ENCODE peak calls at places on chromosome 3, in six cellular contexts. J is foreskin fibroblast, C is osteocyte, X is nephron progenitor cell, Y is AG04450, L is SK-N-SH. S is an unnamed sample.

GRCh38 chr3:174035317-174035886 is 637.9 kb downstream of the NLGN1 start:
- DNase-seq in J (no peak), C (no peak), X (no peak), Y (no peak), L (no peak), S (no peak)

GRCh38 chr3:46400000-46400734 is 6.7 kb downstream of the CCR5AS start:
- DNase-seq in J (no peak), C (no peak), X (no peak), Y (no peak), L (no peak), S (no peak)

GRCh38 chr3:74537857-74538256 is 76.6 kb downstream of the CNTN3 start:
- DNase-seq in J (no peak), C (no peak), X (no peak), Y (no peak), L (no peak), S (no peak)

GRCh38 chr3:102129774-102130608 is 280.7 kb downstream of the NFKBIZ start:
- DNase-seq in J (peak), C (no peak), X (no peak), Y (peak), L (no peak), S (no peak)

GRCh38 chr3:25237602-25238001 is 190.5 kb upstream of the RARB start:
- DNase-seq in J (no peak), C (no peak), X (no peak), Y (no peak), L (no peak), S (no peak)

GRCh38 chr3:183883291-183884096 is 1.2 kb downstream of the PARL start:
- DNase-seq in J (no peak), C (peak), X (no peak), Y (no peak), L (no peak), S (no peak)

GRCh38 chr3:50583897-50584296 is 14.6 kb downstream of the HEMK1 start:
- DNase-seq in J (no peak), C (no peak), X (no peak), Y (no peak), L (no peak), S (no peak)

GRCh38 chr3:9947025-9947995 is 4.9 kb downstream of the PRRT3 start:
- DNase-seq in J (peak), C (peak), X (peak), Y (no peak), L (peak), S (peak)

GRCh38 chr3:186519021-186519658 is 25.0 kb downstream of the CRYGS start:
- DNase-seq in J (no peak), C (no peak), X (no peak), Y (no peak), L (no peak), S (no peak)

GRCh38 chr3:134344560-134344959 is 29.7 kb downstream of the AMOTL2 start:
- DNase-seq in J (no peak), C (no peak), X (no peak), Y (no peak), L (no peak), S (no peak)

DNA sequence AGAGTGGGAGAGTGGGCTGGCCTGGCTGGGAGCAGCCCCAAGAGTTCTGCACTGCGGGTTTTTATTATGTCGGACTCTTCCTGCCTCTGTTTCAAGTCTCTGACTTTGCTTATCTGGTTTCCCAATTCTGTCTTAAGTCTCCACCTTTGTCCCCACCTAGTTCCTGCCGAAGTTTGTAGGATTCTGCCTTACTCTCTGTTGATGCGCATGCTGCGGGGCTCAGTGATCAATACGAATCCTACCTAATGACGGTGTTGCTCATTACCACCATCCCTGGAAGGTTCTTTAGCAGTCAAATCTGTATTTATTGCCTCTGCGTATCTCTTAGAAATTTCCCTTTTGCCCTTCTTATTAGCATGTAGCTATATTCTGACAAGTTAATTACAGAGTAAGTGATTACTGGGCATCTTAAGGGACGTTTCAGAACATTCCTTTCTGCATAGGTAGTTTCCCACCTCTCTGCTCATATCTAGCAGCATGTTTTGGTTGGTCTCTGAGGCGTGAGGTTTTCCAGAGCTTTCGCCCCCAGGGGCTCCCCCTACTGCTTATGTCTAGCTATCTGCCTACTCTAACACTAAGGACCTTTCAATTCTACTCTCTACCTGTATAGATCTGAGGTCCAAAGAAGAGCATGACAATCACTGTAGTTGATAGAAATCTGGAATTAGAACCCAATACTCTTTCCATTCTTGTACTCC is 236.0 kb upstream of the EIF1B start:
- DNase-seq in J (no peak), C (no peak), X (peak), Y (no peak), L (no peak), S (no peak)
- TF ChIP-seq CTCF in J (no peak), C (no peak), X (peak), Y (no peak), L (peak), S (no peak)

GRCh38 chr3:8702560-8702959 is 31.0 kb upstream of the CAV3 start:
- DNase-seq in J (no peak), C (no peak), X (peak), Y (no peak), L (no peak), S (no peak)
- TF ChIP-seq CTCF in J (peak), C (peak), X (peak), Y (peak), L (peak), S (no peak)

DNA sequence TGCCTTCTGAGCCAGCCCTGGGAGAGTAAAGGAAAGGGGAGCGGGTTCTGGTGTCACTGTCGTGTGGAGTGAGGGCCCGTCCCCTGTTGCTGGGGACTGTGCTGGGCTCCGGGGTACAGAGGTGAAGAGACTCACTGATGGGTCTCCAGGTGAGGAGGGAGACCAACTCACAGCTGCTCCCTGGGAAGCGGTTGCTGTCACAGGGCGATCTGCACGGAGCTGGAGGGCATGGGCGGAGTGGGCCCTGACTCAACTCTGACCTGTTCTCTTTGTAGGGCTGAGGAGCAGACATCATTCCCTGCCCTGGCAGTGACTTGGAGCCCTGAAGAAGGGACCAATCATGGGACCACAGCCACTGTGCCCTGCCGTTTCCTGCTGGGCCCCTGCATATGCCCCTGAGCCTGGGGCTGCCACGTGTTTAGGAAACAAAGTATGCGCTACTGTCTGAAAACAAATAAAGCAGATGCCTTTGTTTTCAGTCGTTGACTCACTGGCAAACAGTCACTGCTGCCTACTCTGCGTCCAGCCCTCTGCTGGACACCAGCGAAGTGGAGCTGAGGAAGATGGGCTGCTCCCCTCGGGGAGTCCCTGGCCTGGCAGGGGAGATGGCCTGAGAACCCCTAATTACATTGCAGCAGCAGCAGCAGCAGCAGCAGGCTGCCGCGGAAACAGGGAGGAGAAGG is 22.9 kb upstream of the PLXNA1 start:
- DNase-seq in J (peak), C (no peak), X (no peak), Y (no peak), L (peak), S (peak)
- TF ChIP-seq CTCF in J (peak), C (peak), X (no peak), Y (peak), L (peak), S (peak)

GRCh38 chr3:185199671-185200070 is 46.8 kb upstream of the C3orf70 start:
- DNase-seq in J (no peak), C (no peak), X (no peak), Y (no peak), L (no peak), S (no peak)
- TF ChIP-seq CTCF in J (no peak), C (no peak), X (no peak), Y (no peak), L (peak), S (no peak)

DNA sequence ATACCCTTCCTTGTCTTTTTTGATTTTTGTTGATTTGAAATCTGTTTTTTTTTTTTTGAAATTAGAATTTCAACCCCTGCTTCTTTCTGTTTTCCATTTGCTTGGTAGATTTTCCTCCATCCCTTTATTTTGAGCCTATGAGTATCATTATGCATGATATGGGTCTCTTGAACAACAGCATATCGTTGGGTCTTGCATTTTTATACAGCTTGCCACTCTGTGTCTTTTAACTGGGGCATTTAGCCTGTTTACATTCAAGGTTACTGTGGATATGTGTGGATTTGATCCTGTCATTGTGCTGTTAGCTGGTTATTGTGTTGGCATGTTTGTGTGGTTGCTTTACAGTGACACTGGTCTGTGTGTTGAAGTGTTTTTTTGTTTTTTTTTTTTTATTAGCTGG is 99.7 kb upstream of the P3H2 start:
- DNase-seq in J (no peak), C (no peak), X (no peak), Y (no peak), L (no peak), S (no peak)
- TF ChIP-seq CTCF in J (no peak), C (no peak), X (no peak), Y (no peak), L (no peak), S (no peak)